ENCODE peak calls at places on chromosome 15, in ten cellular contexts. Q is glutamatergic neuron, C is mesothelial cell of epicardium, Y is sigmoid colon, R is upper lobe of right lung, P is astrocyte of the cerebellum, V is neural crest cell, N is mammary epithelial cell, M is heart left ventricle, T is AG10803. F is an unnamed sample.

GRCh38 chr15:29822100-29822684 is at the start of gene TJP1:
- DNase-seq in Q (peak), C (peak), Y (peak), R (peak), P (no peak), V (peak), N (peak), M (peak), T (peak), F (no peak)

GRCh38 chr15:51667478-51667877 is 13.8 kb upstream of the SCG3 start:
- DNase-seq in Q (no peak), C (no peak), Y (no peak), R (no peak), P (no peak), V (no peak), N (no peak), M (no peak), T (no peak), F (no peak)

GRCh38 chr15:81434882-81435281 is 60.9 kb upstream of the TMC3 start:
- DNase-seq in Q (no peak), C (no peak), Y (no peak), R (no peak), P (no peak), V (no peak), N (no peak), M (no peak), T (no peak), F (no peak)

GRCh38 chr15:58564967-58565366 is 133.2 kb downstream of the LIPC start:
- DNase-seq in Q (no peak), C (no peak), Y (no peak), R (no peak), P (no peak), V (no peak), N (no peak), M (no peak), T (no peak), F (no peak)

GRCh38 chr15:34886134-34886533 is 83.4 kb downstream of the AQR start:
- DNase-seq in Q (no peak), C (no peak), Y (no peak), R (no peak), P (no peak), V (no peak), N (no peak), M (no peak), T (peak), F (no peak)

GRCh38 chr15:36370051-36370734 is 209.2 kb upstream of the CDIN1 start:
- DNase-seq in Q (no peak), C (no peak), Y (no peak), R (no peak), P (no peak), V (no peak), N (no peak), M (no peak), T (no peak), F (no peak)

GRCh38 chr15:85649372-85649771 is 145.4 kb downstream of the KLHL25 start:
- DNase-seq in Q (no peak), C (no peak), Y (no peak), R (no peak), P (peak), V (peak), N (peak), M (no peak), T (peak), F (no peak)

GRCh38 chr15:68593341-68593740 is 14.5 kb downstream of the CORO2B start:
- DNase-seq in Q (no peak), C (no peak), Y (no peak), R (no peak), P (no peak), V (no peak), N (no peak), M (no peak), T (no peak), F (no peak)

GRCh38 chr15:60865507-60865906 is 363.6 kb downstream of the RORA start:
- DNase-seq in Q (no peak), C (no peak), Y (no peak), R (no peak), P (no peak), V (no peak), N (peak), M (no peak), T (peak), F (no peak)

GRCh38 chr15:33910741-33911140 is 57.6 kb upstream of the CHRM5 start:
- DNase-seq in Q (no peak), C (no peak), Y (no peak), R (no peak), P (peak), V (no peak), N (peak), M (no peak), T (peak), F (no peak)

GRCh38 chr15:24394303-24394702 is 281.3 kb upstream of the NPAP1 start:
- DNase-seq in Q (no peak), C (no peak), Y (no peak), R (no peak), P (no peak), V (no peak), N (no peak), M (no peak), T (no peak), F (no peak)

GRCh38 chr15:45307230-45307924 is 55.3 kb downstream of the SLC28A2 start:
- DNase-seq in Q (no peak), C (no peak), Y (no peak), R (no peak), P (peak), V (no peak), N (peak), M (no peak), T (peak), F (no peak)

GRCh38 chr15:57298843-57299550 is 77.3 kb upstream of the CGNL1 start:
- DNase-seq in Q (no peak), C (no peak), Y (no peak), R (no peak), P (no peak), V (no peak), N (no peak), M (no peak), T (no peak), F (no peak)

GRCh38 chr15:97085806-97086205 is 755.3 kb downstream of the NR2F2 start:
- DNase-seq in Q (peak), C (no peak), Y (no peak), R (no peak), P (no peak), V (no peak), N (no peak), M (no peak), T (no peak), F (no peak)

GRCh38 chr15:62306851-62307504 is 141.9 kb upstream of the C2CD4B start:
- DNase-seq in Q (peak), C (peak), Y (peak), R (no peak), P (peak), V (peak), N (peak), M (no peak), T (peak), F (peak)

GRCh38 chr15:55403531-55403930 is 4.6 kb downstream of the CCPG1 start:
- DNase-seq in Q (no peak), C (no peak), Y (no peak), R (no peak), P (no peak), V (no peak), N (no peak), M (no peak), T (peak), F (no peak)

GRCh38 chr15:68317281-68318007 is 39.9 kb downstream of the FEM1B start:
- DNase-seq in Q (no peak), C (no peak), Y (peak), R (peak), P (no peak), V (no peak), N (no peak), M (no peak), T (no peak), F (peak)

GRCh38 chr15:95998935-95999334 is 331.6 kb upstream of the NR2F2 start:
- DNase-seq in Q (no peak), C (no peak), Y (no peak), R (no peak), P (no peak), V (no peak), N (no peak), M (no peak), T (no peak), F (no peak)

GRCh38 chr15:69540622-69541021 is 88.0 kb downstream of the RPLP1 start:
- DNase-seq in Q (peak), C (no peak), Y (no peak), R (no peak), P (no peak), V (no peak), N (no peak), M (no peak), T (no peak), F (peak)

GRCh38 chr15:57835119-57835518 is 128.6 kb downstream of the POLR2M start:
- DNase-seq in Q (no peak), C (no peak), Y (no peak), R (no peak), P (no peak), V (no peak), N (no peak), M (no peak), T (no peak), F (no peak)

GRCh38 chr15:35115155-35115725 is 30.1 kb upstream of the NANOGP8 start:
- DNase-seq in Q (peak), C (no peak), Y (no peak), R (no peak), P (peak), V (no peak), N (no peak), M (no peak), T (no peak), F (no peak)

GRCh38 chr15:51849866-51850265 is 20.4 kb downstream of the TMOD3 start:
- DNase-seq in Q (no peak), C (no peak), Y (no peak), R (no peak), P (no peak), V (no peak), N (no peak), M (no peak), T (peak), F (no peak)

GRCh38 chr15:100081454-100081853 is 260.3 kb downstream of the ADAMTS17 start:
- DNase-seq in Q (no peak), C (no peak), Y (no peak), R (no peak), P (no peak), V (no peak), N (no peak), M (no peak), T (no peak), F (no peak)

GRCh38 chr15:48645558-48646330 is at the start of gene FBN1:
- DNase-seq in Q (peak), C (peak), Y (peak), R (peak), P (peak), V (peak), N (peak), M (peak), T (peak), F (peak)

GRCh38 chr15:93144477-93145270 is 55.7 kb upstream of the RGMA start:
- DNase-seq in Q (no peak), C (no peak), Y (peak), R (no peak), P (no peak), V (no peak), N (no peak), M (no peak), T (no peak), F (no peak)

GRCh38 chr15:79527821-79528220 is 95.7 kb downstream of the MINAR1 start:
- DNase-seq in Q (no peak), C (no peak), Y (no peak), R (no peak), P (no peak), V (no peak), N (no peak), M (no peak), T (no peak), F (no peak)

GRCh38 chr15:64985382-64986033 is 4.2 kb downstream of the SPG21 start:
- DNase-seq in Q (no peak), C (no peak), Y (no peak), R (no peak), P (no peak), V (no peak), N (no peak), M (no peak), T (peak), F (no peak)

GRCh38 chr15:66940368-66940767 is 125.0 kb upstream of the SMAD3 start:
- DNase-seq in Q (no peak), C (no peak), Y (peak), R (no peak), P (no peak), V (no peak), N (peak), M (no peak), T (no peak), F (no peak)

GRCh38 chr15:48331796-48332641 is 790 bp downstream of the DUT start:
- DNase-seq in Q (peak), C (peak), Y (peak), R (peak), P (peak), V (peak), N (peak), M (peak), T (peak), F (peak)

GRCh38 chr15:75176404-75176761 is 25.3 kb upstream of the C15orf39 start:
- DNase-seq in Q (no peak), C (no peak), Y (no peak), R (no peak), P (no peak), V (no peak), N (no peak), M (no peak), T (no peak), F (no peak)

GRCh38 chr15:89837134-89837829 is 22.6 kb upstream of the ANPEP start:
- DNase-seq in Q (no peak), C (no peak), Y (no peak), R (no peak), P (no peak), V (no peak), N (peak), M (no peak), T (peak), F (peak)
- TF ChIP-seq CTCF in Q (no peak), C (no peak), Y (no peak), R (no peak), P (no peak), V (no peak), N (no peak), M (no peak), T (no peak), F (no peak)

DNA sequence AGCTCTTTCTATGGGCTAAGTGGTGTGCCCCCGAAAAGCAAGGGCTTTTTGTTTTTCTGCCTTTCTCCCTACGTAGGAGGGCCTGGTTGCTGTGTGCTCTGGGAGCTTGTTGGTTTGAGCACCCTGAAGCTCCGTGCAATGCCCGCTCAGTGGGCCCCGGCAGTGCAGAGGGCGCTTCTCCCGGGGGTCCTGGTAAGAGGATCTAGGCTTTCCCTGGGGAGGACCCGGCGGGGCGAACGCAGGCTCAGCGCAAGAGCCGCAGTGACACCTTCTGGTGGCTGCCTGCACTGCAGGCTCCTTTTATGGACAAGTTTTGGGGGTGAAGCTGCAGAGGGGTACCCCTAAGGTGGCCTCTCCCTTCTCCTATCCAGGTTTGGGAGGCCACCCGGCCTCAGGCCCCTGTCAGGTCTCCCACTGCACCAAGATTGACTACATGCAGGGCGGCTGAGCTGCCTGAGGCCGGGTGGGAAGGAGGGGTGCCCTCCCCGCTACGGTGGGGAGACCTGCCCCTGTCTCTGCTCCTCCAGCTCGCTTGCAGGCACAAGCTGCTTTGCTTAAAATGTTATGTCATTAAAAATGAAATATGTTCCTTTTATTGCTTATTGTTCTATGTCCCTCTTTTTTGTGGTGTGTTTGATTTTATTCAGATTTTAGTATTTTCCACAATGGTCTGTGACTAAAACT is 387.9 kb downstream of the GABRG3 start:
- DNase-seq in Q (peak), C (peak), Y (no peak), R (no peak), P (no peak), V (peak), N (no peak), M (peak), T (peak), F (no peak)
- TF ChIP-seq CTCF in Q (peak), C (peak), Y (peak), R (peak), P (peak), V (peak), N (peak), M (peak), T (peak), F (peak)

GRCh38 chr15:43436395-43436794 is 56.6 kb downstream of the TP53BP1 start:
- DNase-seq in Q (no peak), C (no peak), Y (no peak), R (no peak), P (no peak), V (no peak), N (no peak), M (no peak), T (no peak), F (no peak)

GRCh38 chr15:43441316-43441715 is 51.6 kb downstream of the TP53BP1 start:
- DNase-seq in Q (no peak), C (no peak), Y (no peak), R (no peak), P (peak), V (no peak), N (no peak), M (no peak), T (peak), F (no peak)

GRCh38 chr15:43446344-43446743 is 46.6 kb downstream of the TP53BP1 start:
- DNase-seq in Q (no peak), C (no peak), Y (no peak), R (no peak), P (no peak), V (no peak), N (no peak), M (no peak), T (no peak), F (no peak)

GRCh38 chr15:43439268-43439667 is 53.7 kb downstream of the TP53BP1 start:
- DNase-seq in Q (no peak), C (no peak), Y (no peak), R (no peak), P (no peak), V (no peak), N (no peak), M (no peak), T (no peak), F (no peak)

DNA sequence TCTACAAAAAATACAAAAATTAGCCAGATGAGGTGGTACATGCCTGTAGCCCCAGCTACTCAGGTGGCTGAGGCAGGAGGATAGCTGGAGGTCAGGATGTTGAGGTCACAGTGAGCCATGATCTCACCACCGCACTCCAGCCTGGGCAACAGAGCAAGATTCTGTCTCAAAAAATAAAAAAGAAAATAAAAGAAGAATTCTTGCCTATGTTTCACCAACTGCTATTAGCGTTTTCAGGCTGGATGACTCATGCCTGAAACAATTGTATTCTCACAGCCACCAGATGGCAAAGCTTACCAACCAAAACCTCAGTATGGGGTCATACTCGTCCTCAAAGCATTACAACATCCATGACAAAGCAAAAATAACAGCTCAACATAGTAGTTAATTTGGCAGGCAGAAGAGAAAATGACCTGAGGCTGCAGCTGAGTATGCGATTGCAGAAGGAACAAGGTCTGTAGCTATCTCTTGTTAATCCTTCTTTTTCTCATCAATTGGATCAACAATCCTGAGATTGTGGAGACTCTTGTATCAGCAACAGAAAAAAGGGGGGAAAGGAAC is 52.2 kb downstream of the TP53BP1 start:
- DNase-seq in Q (no peak), C (no peak), Y (peak), R (no peak), P (peak), V (no peak), N (peak), M (no peak), T (peak), F (peak)
- TF ChIP-seq CTCF in Q (no peak), C (no peak), Y (peak), R (peak), P (peak), V (peak), N (peak), M (peak), T (peak), F (peak)

DNA sequence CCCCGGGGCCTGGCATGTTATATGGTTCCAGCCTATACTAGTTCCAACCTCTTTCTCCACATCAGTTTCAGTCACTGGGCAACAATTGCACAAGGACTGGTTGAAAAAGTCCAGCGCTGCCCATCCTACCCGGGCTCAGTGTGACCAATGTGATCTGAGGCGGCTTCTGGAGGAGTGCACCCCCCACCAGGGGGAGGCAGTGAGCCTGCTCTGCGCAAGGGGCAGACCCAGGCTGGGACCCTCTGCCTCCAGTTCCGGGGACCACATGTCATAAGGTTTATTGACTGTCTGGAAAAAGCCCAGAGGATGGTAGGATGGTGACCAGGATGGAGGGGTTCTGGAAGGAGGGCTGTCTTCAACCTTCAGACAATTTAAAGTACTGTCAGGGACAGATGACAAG is 25.6 kb upstream of the NR2E3 start:
- DNase-seq in Q (no peak), C (no peak), Y (no peak), R (no peak), P (no peak), V (no peak), N (no peak), M (no peak), T (no peak), F (no peak)
- TF ChIP-seq CTCF in Q (peak), C (no peak), Y (no peak), R (peak), P (peak), V (peak), N (peak), M (no peak), T (peak), F (no peak)

GRCh38 chr15:88986949-88987589 is 73.9 kb upstream of the MFGE8 start:
- DNase-seq in Q (no peak), C (no peak), Y (no peak), R (no peak), P (no peak), V (no peak), N (no peak), M (no peak), T (no peak), F (no peak)
- TF ChIP-seq CTCF in Q (no peak), C (no peak), Y (no peak), R (no peak), P (no peak), V (no peak), N (no peak), M (no peak), T (no peak), F (no peak)

GRCh38 chr15:37793851-37794250 is 140.6 kb upstream of the TMCO5A start:
- DNase-seq in Q (no peak), C (no peak), Y (no peak), R (no peak), P (no peak), V (no peak), N (no peak), M (no peak), T (no peak), F (no peak)
- TF ChIP-seq CTCF in Q (no peak), C (no peak), Y (no peak), R (no peak), P (no peak), V (no peak), N (peak), M (no peak), T (peak), F (no peak)

GRCh38 chr15:74134387-74135027 is 4.1 kb downstream of the ISLR2 start:
- DNase-seq in Q (peak), C (no peak), Y (peak), R (no peak), P (no peak), V (peak), N (no peak), M (peak), T (peak), F (no peak)
- TF ChIP-seq CTCF in Q (peak), C (no peak), Y (peak), R (peak), P (peak), V (peak), N (peak), M (peak), T (peak), F (no peak)

GRCh38 chr15:53665930-53666329 is 93.5 kb downstream of the WDR72 start:
- DNase-seq in Q (no peak), C (no peak), Y (no peak), R (no peak), P (no peak), V (no peak), N (no peak), M (no peak), T (no peak), F (no peak)
- TF ChIP-seq CTCF in Q (no peak), C (no peak), Y (no peak), R (no peak), P (peak), V (peak), N (peak), M (no peak), T (no peak), F (peak)

F was measured in dorsolateral prefrontal cortex.